ENCODE peak calls at places on chromosomes 4 and X, in six cellular contexts. P is transverse colon; F is aorta; V is CD4-positive, CD25-positive, alpha-beta regulatory T cell; A is A549; R is cardiac muscle cell. L is an unnamed sample.

GRCh38 chr4:14184265-14184664 is 556.7 kb upstream of the BOD1L1 start:
- DNase-seq in P (no peak), F (no peak), V (no peak), A (no peak), R (no peak), L (no peak)

GRCh38 chr4:17584502-17585213 is 7.7 kb downstream of the LAP3 start:
- DNase-seq in P (no peak), F (no peak), V (no peak), A (no peak), R (no peak), L (peak; percentile 54)

GRCh38 chr4:8383016-8383415 is 57.5 kb downstream of the ACOX3 start:
- DNase-seq in P (no peak), F (peak; percentile 35), V (no peak), A (no peak), R (no peak), L (no peak)

GRCh38 chr4:1986578-1987210 is 22.1 kb downstream of the NELFA start:
- DNase-seq in P (no peak), F (no peak), V (no peak), A (no peak), R (no peak), L (no peak)

GRCh38 chrX:20221902-20222301 is 44.8 kb downstream of the RPS6KA3 start:
- DNase-seq in P (no peak), F (no peak), V (no peak), A (peak; percentile 6), R (no peak), L (no peak)

GRCh38 chr4:69440312-69440711 is 55.4 kb downstream of the UGT2B4 start:
- DNase-seq in P (no peak), F (no peak), V (no peak), A (no peak), R (no peak), L (no peak)

GRCh38 chr4:21469438-21470032 is 479.0 kb downstream of the KCNIP4 start:
- DNase-seq in P (no peak), F (no peak), V (no peak), A (peak; percentile 0), R (peak; percentile 19), L (no peak)

GRCh38 chr4:5824635-5825034 is 68.3 kb downstream of the CRMP1 start:
- DNase-seq in P (no peak), F (no peak), V (no peak), A (peak; percentile 44), R (peak; percentile 23), L (peak; percentile 20)

GRCh38 chr4:38565271-38566199 is 98.5 kb upstream of the KLF3 start:
- DNase-seq in P (peak; percentile 25), F (no peak), V (no peak), A (no peak), R (no peak), L (no peak)

GRCh38 chr4:182074139-182074538 is 169.1 kb upstream of the TENM3 start:
- DNase-seq in P (no peak), F (no peak), V (no peak), A (no peak), R (no peak), L (no peak)

GRCh38 chr4:141642711-141643110 is 6.3 kb downstream of the IL15 start:
- DNase-seq in P (no peak), F (no peak), V (no peak), A (no peak), R (no peak), L (no peak)

GRCh38 chr4:93221771-93222170 is 606.8 kb upstream of the ATOH1 start:
- DNase-seq in P (no peak), F (no peak), V (no peak), A (no peak), R (no peak), L (no peak)

GRCh38 chrX:154541896-154542722 is 4.5 kb downstream of the G6PD start:
- DNase-seq in P (peak; percentile 49), F (peak; percentile 90), V (no peak), A (peak; percentile 77), R (no peak), L (no peak)

GRCh38 chr4:7192252-7193039 is at the start of gene SORCS2:
- DNase-seq in P (peak; percentile 49), F (peak; percentile 71), V (peak; percentile 14), A (peak; percentile 42), R (peak; percentile 90), L (peak; percentile 48)

GRCh38 chr4:5256416-5256815 is 205.1 kb downstream of the STK32B start:
- DNase-seq in P (no peak), F (no peak), V (no peak), A (no peak), R (no peak), L (no peak)

GRCh38 chr4:8905773-8906667 is 34.4 kb upstream of the HMX1 start:
- DNase-seq in P (no peak), F (peak; percentile 33), V (no peak), A (no peak), R (no peak), L (no peak)

GRCh38 chr4:12926189-12927066 is 557.7 kb downstream of the RAB28 start:
- DNase-seq in P (no peak), F (no peak), V (no peak), A (no peak), R (peak; percentile 32), L (no peak)

GRCh38 chr4:12929784-12930183 is 554.4 kb downstream of the RAB28 start:
- DNase-seq in P (no peak), F (no peak), V (no peak), A (no peak), R (no peak), L (no peak)

GRCh38 chr4:12928751-12929150 is 555.4 kb downstream of the RAB28 start:
- DNase-seq in P (no peak), F (no peak), V (no peak), A (no peak), R (no peak), L (no peak)

GRCh38 chr4:12924253-12924652 is 559.9 kb downstream of the RAB28 start:
- DNase-seq in P (no peak), F (no peak), V (no peak), A (no peak), R (no peak), L (no peak)

GRCh38 chr4:12924728-12925320 is 559.3 kb downstream of the RAB28 start:
- DNase-seq in P (no peak), F (no peak), V (no peak), A (no peak), R (no peak), L (no peak)
- H3K4me3 ChIP-seq in P (no peak overlapping the region), F (no peak overlapping the region), V (no peak overlapping the region), A (no peak overlapping the region), R (no peak overlapping the region), L (no peak overlapping the region)

GRCh38 chr4:65999518-65999871 is 329.2 kb upstream of the EPHA5 start:
- DNase-seq in P (no peak), F (no peak), V (no peak), A (no peak), R (no peak), L (no peak)

GRCh38 chr4:66000500-66001117 is 330.3 kb upstream of the EPHA5 start:
- DNase-seq in P (no peak), F (no peak), V (no peak), A (no peak), R (peak; percentile 1), L (no peak)
- H3K4me3 ChIP-seq in P (no peak overlapping the region), F (no peak overlapping the region), V (no peak overlapping the region), A (peak overlapping the region; percentile 60), R (no peak overlapping the region), L (no peak overlapping the region)

GRCh38 chr4:172018358-172018757 is 205.2 kb downstream of the GALNTL6 start:
- DNase-seq in P (no peak), F (no peak), V (no peak), A (no peak), R (no peak), L (no peak)
- H3K4me3 ChIP-seq in P (no peak overlapping the region), F (no peak overlapping the region), V (no peak overlapping the region), A (no peak overlapping the region), R (no peak overlapping the region), L (no peak overlapping the region)

GRCh38 chrX:100650841-100651240 is 6.8 kb downstream of the SRPX2 start:
- DNase-seq in P (no peak), F (no peak), V (no peak), A (no peak), R (no peak), L (no peak)

GRCh38 chrX:100652266-100652665 is 8.3 kb downstream of the SRPX2 start:
- DNase-seq in P (no peak), F (no peak), V (no peak), A (no peak), R (no peak), L (no peak)

GRCh38 chrX:100648601-100649417 is 4.8 kb downstream of the SRPX2 start:
- DNase-seq in P (peak; percentile 20), F (no peak), V (no peak), A (no peak), R (no peak), L (no peak)

GRCh38 chrX:100647739-100648138 is 3.7 kb downstream of the SRPX2 start:
- DNase-seq in P (no peak), F (no peak), V (no peak), A (no peak), R (no peak), L (no peak)

GRCh38 chrX:100649550-100650356 is 5.8 kb downstream of the SRPX2 start:
- DNase-seq in P (peak; percentile 75), F (peak; percentile 64), V (no peak), A (no peak), R (peak; percentile 29), L (no peak)
- H3K4me3 ChIP-seq in P (no peak overlapping the region), F (no peak overlapping the region), V (no peak overlapping the region), A (no peak overlapping the region), R (no peak overlapping the region), L (no peak overlapping the region)

GRCh38 chrX:15816453-15816838 is 26.2 kb downstream of the ZRSR2 start:
- DNase-seq in P (no peak), F (no peak), V (no peak), A (no peak), R (no peak), L (no peak)
- H3K4me3 ChIP-seq in P (no peak overlapping the region), F (no peak overlapping the region), V (no peak overlapping the region), A (no peak overlapping the region), R (no peak overlapping the region), L (no peak overlapping the region)

GRCh38 chrX:138711399-138712347 is at the start of gene FGF13:
- DNase-seq in P (peak; percentile 7), F (peak; percentile 62), V (no peak), A (no peak), R (peak; percentile 90), L (peak; percentile 27)
- H3K4me3 ChIP-seq in P (peak within 1 kb of the TSS; percentile 17), F (peak within 1 kb of the TSS; percentile 51), V (no peak within 1 kb of the TSS), A (peak within 1 kb of the TSS; percentile 37), R (peak within 1 kb of the TSS; percentile 58), L (peak within 1 kb of the TSS; percentile 70)

DNA sequence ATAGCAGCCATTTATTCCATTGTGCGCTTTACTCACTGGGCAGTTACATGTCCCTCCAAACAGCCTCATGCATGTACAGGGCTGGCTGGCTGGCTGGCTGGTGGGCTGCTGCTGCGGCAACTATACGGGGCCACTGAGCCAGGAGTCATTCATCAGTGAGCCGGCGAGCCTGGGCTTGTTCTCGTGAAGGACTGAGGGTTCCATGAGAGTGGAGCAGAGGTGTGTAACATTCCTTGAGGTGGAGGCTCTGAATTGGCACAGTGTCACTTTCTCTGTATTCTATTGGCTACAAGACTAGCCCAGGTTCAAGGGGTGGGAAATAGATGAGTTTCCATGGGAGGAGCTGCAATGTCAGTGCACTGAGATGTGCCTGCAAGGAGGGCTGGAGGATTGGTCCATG is 89.1 kb downstream of the ARHGAP10 start:
- DNase-seq in P (no peak), F (no peak), V (no peak), A (no peak), R (no peak), L (no peak)
- H3K4me3 ChIP-seq in P (no peak overlapping the region), F (no peak overlapping the region), V (no peak overlapping the region), A (no peak overlapping the region), R (no peak overlapping the region), L (no peak overlapping the region)